ENCODE peak calls at places on chromosomes 6 and 20, in four cellular contexts. One of them, this sample, is unnamed.

GRCh38 chr6:121896363-121896762 is 460.9 kb downstream of the GJA1 start:
- DNase-seq in HepG2: no peak
- DNase-seq in GM12878: no peak
- DNase-seq in H1: no peak
- DNase-seq in this sample: no peak

GRCh38 chr6:134146268-134147032 is 94.0 kb upstream of the SLC2A12 start:
- DNase-seq in GM12878: no peak
- DNase-seq in HepG2: no peak
- DNase-seq in H1: no peak
- DNase-seq in this sample: no peak

GRCh38 chr6:53112871-53113270 is 35.8 kb downstream of the GCM1 start:
- DNase-seq in HepG2: no peak
- DNase-seq in GM12878: no peak
- DNase-seq in H1: no peak
- DNase-seq in this sample: no peak

GRCh38 chr6:131581523-131581922 is 8.5 kb downstream of the ARG1 start:
- DNase-seq in H1: no peak
- DNase-seq in GM12878: no peak
- DNase-seq in HepG2: no peak
- DNase-seq in this sample: no peak

GRCh38 chr6:149234051-149234962 is 83.2 kb upstream of the TAB2 start:
- DNase-seq in HepG2: no peak
- DNase-seq in H1: no peak
- DNase-seq in GM12878: no peak
- DNase-seq in this sample: no peak

GRCh38 chr6:82978362-82978945 is 87.2 kb downstream of the UBE3D start:
- DNase-seq in GM12878: no peak
- DNase-seq in H1: no peak
- DNase-seq in HepG2: no peak
- DNase-seq in this sample: no peak

GRCh38 chr6:152184573-152185157 is 377.2 kb downstream of the ESR1 start:
- DNase-seq in H1: no peak
- DNase-seq in GM12878: no peak
- DNase-seq in HepG2: no peak
- DNase-seq in this sample: no peak

GRCh38 chr6:13633343-13633742 is 18.2 kb downstream of the NOL7 start:
- DNase-seq in HepG2: no peak
- DNase-seq in GM12878: no peak
- DNase-seq in H1: no peak
- DNase-seq in this sample: no peak

GRCh38 chr6:87396595-87397392 is 11.0 kb upstream of the CFAP206 start:
- DNase-seq in H1: no peak
- DNase-seq in HepG2: no peak
- DNase-seq in GM12878: no peak
- DNase-seq in this sample: no peak

GRCh38 chr6:146700078-146700686 is 101.4 kb downstream of the ADGB start:
- DNase-seq in H1: peak; percentile 15
- DNase-seq in GM12878: peak; percentile 26
- DNase-seq in HepG2: peak; percentile 84
- DNase-seq in this sample: peak; percentile 70

GRCh38 chr20:46010491-46011405 is 2.0 kb downstream of the MMP9 start:
- DNase-seq in GM12878: no peak
- DNase-seq in HepG2: no peak
- DNase-seq in H1: no peak
- DNase-seq in this sample: no peak

GRCh38 chr20:64101731-64102621 is 5.4 kb downstream of the NPBWR2 start:
- DNase-seq in HepG2: no peak
- DNase-seq in H1: no peak
- DNase-seq in GM12878: no peak
- DNase-seq in this sample: peak; percentile 91

GRCh38 chr6:12351672-12352071 is 61.5 kb downstream of the EDN1 start:
- DNase-seq in GM12878: no peak
- DNase-seq in H1: no peak
- DNase-seq in HepG2: no peak
- DNase-seq in this sample: no peak

GRCh38 chr6:12354499-12354898 is 64.3 kb downstream of the EDN1 start:
- DNase-seq in GM12878: peak; percentile 91
- DNase-seq in HepG2: no peak
- DNase-seq in H1: peak; percentile 38
- DNase-seq in this sample: no peak

GRCh38 chr6:12356431-12356830 is 66.3 kb downstream of the EDN1 start:
- DNase-seq in H1: no peak
- DNase-seq in GM12878: no peak
- DNase-seq in HepG2: no peak
- DNase-seq in this sample: no peak

GRCh38 chr6:12355354-12355753 is 65.2 kb downstream of the EDN1 start:
- DNase-seq in GM12878: no peak
- DNase-seq in HepG2: no peak
- DNase-seq in H1: no peak
- DNase-seq in this sample: no peak

GRCh38 chr6:12353731-12354130 is 63.6 kb downstream of the EDN1 start:
- DNase-seq in H1: no peak
- DNase-seq in GM12878: no peak
- DNase-seq in HepG2: no peak
- DNase-seq in this sample: no peak
- TF ChIP-seq ATF2 in H1: no peak
- TF ChIP-seq ATF2 in GM12878: no peak
- TF ChIP-seq ATF2 in HepG2: no peak
- TF ChIP-seq ATF2 in this sample: no peak

GRCh38 chr6:125988280-125988679 is 1.9 kb downstream of the TRMT11 start:
- DNase-seq in HepG2: no peak
- DNase-seq in GM12878: no peak
- DNase-seq in H1: no peak
- DNase-seq in this sample: no peak

GRCh38 chr6:125985522-125985921 is 818 bp upstream of the TRMT11 start:
- DNase-seq in HepG2: peak; percentile 21
- DNase-seq in GM12878: no peak
- DNase-seq in H1: no peak
- DNase-seq in this sample: peak; percentile 18

GRCh38 chr6:125985967-125986294 is 409 bp upstream of the TRMT11 start:
- DNase-seq in H1: no peak
- DNase-seq in HepG2: no peak
- DNase-seq in GM12878: no peak
- DNase-seq in this sample: no peak

GRCh38 chr6:125986956-125987617 is 747 bp downstream of the TRMT11 start:
- DNase-seq in HepG2: peak; percentile 63
- DNase-seq in GM12878: peak; percentile 24
- DNase-seq in H1: no peak
- DNase-seq in this sample: peak; percentile 67

GRCh38 chr6:125986295-125986955 is at the start of gene TRMT11:
- DNase-seq in H1: peak; percentile 85
- DNase-seq in GM12878: peak; percentile 69
- DNase-seq in HepG2: peak; percentile 97
- DNase-seq in this sample: peak; percentile 96
- TF ChIP-seq POLR2A in H1: peak; percentile 92
- TF ChIP-seq POLR2A in GM12878: peak; percentile 96
- TF ChIP-seq POLR2A in HepG2: peak; percentile 98
- TF ChIP-seq POLR2A in this sample: peak; percentile 97

GRCh38 chr6:36765943-36766648 is 68.5 kb downstream of the RAB44 start:
- DNase-seq in GM12878: no peak
- DNase-seq in HepG2: peak; percentile 76
- DNase-seq in H1: peak; percentile 61
- DNase-seq in this sample: peak; percentile 88
- H2AFZ ChIP-seq in GM12878: no peak overlapping the region
- H2AFZ ChIP-seq in HepG2: no peak overlapping the region
- H2AFZ ChIP-seq in H1: no peak overlapping the region
- H2AFZ ChIP-seq in this sample: no peak overlapping the region

DNA sequence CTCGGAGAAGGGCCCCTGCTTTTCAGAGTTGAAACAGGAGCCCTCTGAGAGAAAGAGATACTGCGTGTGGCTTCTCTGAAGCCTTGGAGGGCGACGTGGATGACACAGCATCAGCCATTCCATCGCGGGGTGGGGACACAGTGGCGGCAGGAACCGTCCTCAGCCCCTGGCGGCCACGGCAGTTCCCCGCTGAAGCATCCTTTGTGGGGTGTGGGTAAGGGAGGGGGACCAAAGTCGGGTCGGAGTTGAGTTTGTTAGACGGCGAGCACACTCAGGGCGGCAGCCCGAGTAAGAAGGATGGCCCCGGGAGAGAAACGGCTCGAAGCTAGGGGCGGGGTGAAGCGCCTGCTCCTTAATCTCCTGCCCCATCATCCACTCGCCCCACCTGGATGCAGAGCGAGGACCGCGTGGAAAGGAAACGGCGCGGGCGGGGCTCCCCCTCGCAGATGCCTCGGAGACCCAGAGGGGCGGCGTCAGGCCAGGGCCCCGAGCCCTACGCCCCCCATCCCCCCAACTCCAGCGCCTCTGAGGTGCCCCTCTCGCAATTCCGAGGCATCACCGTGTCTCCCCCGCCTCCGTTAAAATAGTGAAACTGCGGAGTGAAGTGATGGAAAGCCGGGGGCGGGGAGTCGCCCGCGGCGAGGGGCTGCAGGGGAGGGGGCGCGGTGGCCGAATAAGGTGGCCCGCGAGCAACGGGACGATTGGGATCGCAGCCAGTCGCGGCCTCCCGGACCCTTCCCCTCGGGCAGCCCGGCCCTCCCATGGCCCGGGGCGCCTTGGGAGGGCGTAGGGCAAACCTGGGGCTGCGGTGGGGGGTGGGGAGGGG is 796 bp upstream of the RREB1 start:
- DNase-seq in HepG2: no peak
- DNase-seq in GM12878: no peak
- DNase-seq in H1: no peak
- DNase-seq in this sample: peak; percentile 87
- TF ChIP-seq ATF2 in HepG2: no peak
- TF ChIP-seq ATF2 in GM12878: no peak
- TF ChIP-seq ATF2 in H1: no peak
- TF ChIP-seq ATF2 in this sample: no peak

GRCh38 chr6:46961248-46961647 is 39.5 kb upstream of the ADGRF5 start:
- DNase-seq in HepG2: no peak
- DNase-seq in GM12878: no peak
- DNase-seq in H1: no peak
- DNase-seq in this sample: no peak
- TF ChIP-seq POLR2A in HepG2: no peak
- TF ChIP-seq POLR2A in GM12878: no peak
- TF ChIP-seq POLR2A in H1: no peak
- TF ChIP-seq POLR2A in this sample: no peak

DNA sequence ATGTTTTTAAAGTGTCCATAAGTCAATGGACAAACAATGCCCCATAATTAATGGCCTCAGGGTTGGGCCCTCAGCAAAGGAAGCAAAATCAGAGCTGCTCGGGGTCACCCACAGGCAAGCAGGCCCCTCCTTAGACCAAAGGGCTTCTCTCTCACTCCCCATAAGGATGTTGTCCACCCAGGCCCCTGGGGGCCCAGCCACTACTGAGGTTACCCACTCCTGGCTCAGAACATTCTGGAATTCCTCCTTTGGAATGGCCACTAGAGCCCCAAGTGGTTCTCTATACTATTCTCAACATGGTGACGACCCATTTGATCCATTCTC is 50.9 kb downstream of the BANF2 start:
- DNase-seq in HepG2: no peak
- DNase-seq in H1: no peak
- DNase-seq in GM12878: no peak
- DNase-seq in this sample: no peak
- H2AFZ ChIP-seq in HepG2: no peak overlapping the region
- H2AFZ ChIP-seq in H1: no peak overlapping the region
- H2AFZ ChIP-seq in GM12878: no peak overlapping the region
- H2AFZ ChIP-seq in this sample: no peak overlapping the region

This sample was measured in K562.